ENCODE peak calls at places on chromosomes 4 and X, in ten cellular contexts. A is A549, K is prostate gland, Z is spleen, E is upper lobe of left lung, S is transverse colon, M is suprapubic skin, O is HepG2, L is stomach, H is IMR-90. Q is an unnamed sample.

GRCh38 chr4:41360214-41360910 is 103.6 kb downstream of the UCHL1 start:
- DNase-seq in L (peak; percentile 76), Z (peak; percentile 82), O (no peak), H (peak; percentile 20), E (peak; percentile 94), M (peak; percentile 76), A (peak; percentile 61), K (peak; percentile 65), S (peak; percentile 64), Q (peak; percentile 72)

GRCh38 chrX:106955004-106955772 is 35.0 kb downstream of the CLDN2 start:
- DNase-seq in O (peak; percentile 82), H (peak; percentile 48), S (no peak), L (no peak), E (no peak), M (no peak), K (no peak), A (peak; percentile 59), Z (no peak), Q (no peak)

GRCh38 chr4:81164126-81164525 is 50.9 kb downstream of the PRKG2 start:
- DNase-seq in A (no peak), K (no peak), M (no peak), L (no peak), S (peak; percentile 52), H (no peak), O (no peak), Z (no peak), E (no peak), Q (no peak)

GRCh38 chr4:72842323-72842722 is 227.2 kb downstream of the COX18 start:
- DNase-seq in E (no peak), H (no peak), M (no peak), O (no peak), L (no peak), Z (no peak), A (no peak), S (no peak), K (no peak), Q (no peak)

GRCh38 chr4:157096439-157096838 is 20.5 kb downstream of the GLRB start:
- DNase-seq in H (no peak), A (no peak), O (no peak), E (no peak), L (no peak), S (no peak), M (no peak), K (no peak), Z (no peak), Q (no peak)

GRCh38 chr4:47145630-47146029 is 114.3 kb downstream of the GABRB1 start:
- DNase-seq in E (no peak), S (no peak), H (peak; percentile 92), M (no peak), K (no peak), L (no peak), Z (no peak), A (no peak), O (peak; percentile 1), Q (no peak)

GRCh38 chr4:174107749-174108354 is 175.6 kb downstream of the FBXO8 start:
- DNase-seq in M (no peak), A (no peak), H (no peak), Z (no peak), L (no peak), E (no peak), O (no peak), K (no peak), S (no peak), Q (no peak)

GRCh38 chr4:54914781-54915180 is 210.6 kb downstream of the KDR start:
- DNase-seq in H (no peak), Z (no peak), S (no peak), L (no peak), A (no peak), E (no peak), O (no peak), M (no peak), K (no peak), Q (no peak)

GRCh38 chr4:182338059-182338458 is 94.9 kb downstream of the TENM3 start:
- DNase-seq in K (no peak), Z (no peak), A (no peak), S (no peak), O (no peak), M (no peak), E (no peak), H (no peak), L (no peak), Q (no peak)

GRCh38 chr4:10461091-10461849 is 4.0 kb upstream of the ZNF518B start:
- DNase-seq in K (peak; percentile 18), S (peak; percentile 57), Z (peak; percentile 94), A (peak; percentile 34), H (peak; percentile 57), L (peak; percentile 62), O (no peak), E (peak; percentile 95), M (no peak), Q (peak; percentile 61)

GRCh38 chr4:47474799-47475198 is 10.3 kb upstream of the ATP10D start:
- DNase-seq in Z (no peak), A (no peak), K (no peak), H (no peak), S (no peak), E (no peak), L (no peak), O (no peak), M (no peak), Q (no peak)

GRCh38 chr4:139656614-139657486 is 8.8 kb upstream of the MGST2 start:
- DNase-seq in E (no peak), S (peak; percentile 61), A (peak; percentile 79), H (peak; percentile 78), L (peak; percentile 64), O (peak; percentile 76), Z (no peak), K (peak; percentile 53), M (no peak), Q (peak; percentile 60)

GRCh38 chr4:57110635-57111546 is 706 bp upstream of the IGFBP7 start:
- DNase-seq in K (peak; percentile 29), L (peak; percentile 30), M (no peak), E (peak; percentile 3), H (peak; percentile 68), A (no peak), O (no peak), S (peak; percentile 30), Z (peak; percentile 79), Q (peak; percentile 20)

GRCh38 chr4:183635333-183635732 is 23.7 kb downstream of the RWDD4 start:
- DNase-seq in S (no peak), H (no peak), M (no peak), K (no peak), O (no peak), A (no peak), L (no peak), E (no peak), Z (no peak), Q (no peak)

GRCh38 chrX:2550288-2551020 is 49.7 kb upstream of the DHRSX start:
- DNase-seq in O (no peak), L (no peak), K (no peak), H (no peak), Z (no peak), M (no peak), E (no peak), A (no peak), S (no peak), Q (no peak)

GRCh38 chr4:39494354-39494753 is 32.9 kb downstream of the UGDH start:
- DNase-seq in O (no peak), M (no peak), A (no peak), L (no peak), E (no peak), K (no peak), Z (no peak), S (no peak), H (no peak), Q (no peak)

GRCh38 chr4:15868816-15869413 is 69.6 kb downstream of the FGFBP1 start:
- DNase-seq in A (no peak), Z (no peak), E (no peak), H (no peak), S (no peak), K (no peak), M (no peak), O (no peak), L (no peak), Q (no peak)

DNA sequence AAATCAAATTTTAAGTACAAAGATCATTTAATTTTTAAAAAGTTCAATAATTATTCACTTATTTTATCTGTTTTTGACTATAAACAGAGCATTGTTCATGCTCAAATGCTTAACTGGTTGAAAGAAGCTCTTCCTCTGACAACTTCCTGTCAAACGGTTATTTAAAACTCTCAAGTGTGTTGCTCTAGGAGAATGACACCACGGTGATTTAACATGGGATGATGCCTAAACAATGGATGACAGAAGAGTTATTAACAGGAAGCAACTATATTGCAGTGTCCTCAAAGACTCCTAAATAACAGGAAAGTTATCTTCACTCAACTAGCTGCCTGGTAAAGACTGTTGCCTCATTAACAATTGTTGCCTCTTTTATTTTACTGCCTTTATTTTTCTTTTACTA is 509.6 kb downstream of the PACRGL start:
- DNase-seq in A (no peak), H (no peak), Z (no peak), S (no peak), M (no peak), L (no peak), E (no peak), O (no peak), K (no peak), Q (no peak)
- H3K9me3 ChIP-seq in A (no peaks in the 10 kb centered on the region), H (peaks cover 9% of the 10 kb centered on the region), Z (no peaks in the 10 kb centered on the region), S (no peaks in the 10 kb centered on the region), M (no peaks in the 10 kb centered on the region), L (no peaks in the 10 kb centered on the region), E (no peaks in the 10 kb centered on the region), O (peaks cover 47% of the 10 kb centered on the region), K (no peaks in the 10 kb centered on the region), Q (no peaks in the 10 kb centered on the region)

DNA sequence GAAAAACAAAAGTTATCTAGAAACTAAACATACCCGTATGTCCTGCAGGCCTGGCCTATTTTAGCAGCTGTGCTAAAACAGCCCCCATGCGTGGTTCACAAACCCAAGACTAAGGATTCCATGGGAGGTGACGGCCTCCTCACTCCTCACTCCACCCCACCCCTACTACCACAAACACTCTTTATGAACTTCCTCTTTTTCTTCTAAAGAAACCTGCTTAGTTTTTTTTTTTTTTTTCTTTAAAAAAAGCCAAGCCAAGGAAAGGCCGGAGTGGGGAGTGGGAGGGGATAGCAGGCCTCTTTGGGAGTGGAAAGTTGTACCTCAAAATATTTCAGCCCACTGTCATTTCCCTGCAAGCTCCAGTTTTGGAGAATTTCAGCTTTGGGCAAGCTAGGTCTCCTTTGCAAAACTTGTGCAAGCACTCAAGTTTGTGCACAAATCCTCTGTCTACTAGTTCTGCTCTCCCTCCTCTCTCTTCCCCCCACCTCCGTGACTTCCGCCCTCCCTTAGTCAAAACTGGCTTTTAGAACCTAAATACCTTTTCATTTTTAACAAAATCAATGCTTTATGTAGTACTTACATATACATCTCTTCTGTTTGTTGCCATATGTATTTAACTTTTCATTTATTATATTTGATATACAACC is 456 bp upstream of the ANTXR2 start:
- DNase-seq in H (no peak), A (no peak), Z (peak; percentile 72), K (no peak), E (no peak), L (no peak), M (no peak), S (no peak), O (no peak), Q (no peak)
- H3K27ac ChIP-seq in H (peak overlapping the region; percentile 67), A (peak overlapping the region; percentile 66), Z (peak overlapping the region; percentile 87), K (peak overlapping the region; percentile 94), E (peak overlapping the region; percentile 95), L (peak overlapping the region; percentile 91), M (peak overlapping the region; percentile 88), S (peak overlapping the region; percentile 96), O (no peak overlapping the region), Q (peak overlapping the region; percentile 96)

GRCh38 chrX:103215037-103215767 is at the start of gene BEX4:
- DNase-seq in L (peak; percentile 84), H (peak; percentile 41), E (peak; percentile 96), K (peak; percentile 82), M (peak; percentile 86), O (no peak), S (peak; percentile 88), Z (peak; percentile 94), A (peak; percentile 44), Q (peak; percentile 93)
- TF ChIP-seq POLR2A in L (peak; percentile 64), H (no peak), E (peak; percentile 86), K (peak; percentile 90), M (no peak), O (no peak), S (peak; percentile 81), Z (no peak), A (no peak), Q (peak; percentile 93)

GRCh38 chr4:453267-453666 is 45.7 kb downstream of the ZNF721 start:
- DNase-seq in K (no peak), E (no peak), O (no peak), L (no peak), H (no peak), M (no peak), S (no peak), Z (no peak), A (no peak), Q (no peak)
- H3K9me3 ChIP-seq in K (no peaks in the 10 kb centered on the region), E (peaks cover 100% of the 10 kb centered on the region), O (peaks cover 95% of the 10 kb centered on the region), L (peaks cover 95% of the 10 kb centered on the region), H (peaks cover 68% of the 10 kb centered on the region), M (peaks cover 72% of the 10 kb centered on the region), S (peaks cover 88% of the 10 kb centered on the region), Z (peaks cover 100% of the 10 kb centered on the region), A (peaks cover 94% of the 10 kb centered on the region), Q (peaks cover 33% of the 10 kb centered on the region)

Q was measured in adrenal gland.